ENCODE peak calls at places on chromosomes 5 and 9, in eight cellular contexts. B is C1 segment of cervical spinal cord; F is activated CD8-positive, alpha-beta memory T cell treated with anti-CD3 and anti-CD28 coated beads, Interleukin-2, amount 50 U/mL, for 48 hours; Y is GM20000; E is NCI-H748 treated with DMSO at 0.1 percent for 48 hours; P is EL; O is RWPE1; A is HFFc6. W is an unnamed sample.

GRCh38 chr5:72063219-72063819 is 44.0 kb upstream of the MAP1B start:
- DNase-seq in B (no peak), F (no peak), Y (peak), E (no peak), P (peak), O (peak), A (no peak), W (peak)

GRCh38 chr5:172646716-172647285 is 5.7 kb downstream of the NEURL1B start:
- DNase-seq in B (no peak), F (no peak), Y (no peak), E (no peak), P (no peak), O (no peak), A (no peak), W (peak)

GRCh38 chr5:4901305-4901751 is 238.8 kb upstream of the ADAMTS16 start:
- DNase-seq in B (no peak), F (no peak), Y (no peak), E (no peak), P (no peak), O (no peak), A (no peak), W (no peak)

GRCh38 chr9:108049026-108049591 is 559.5 kb upstream of the KLF4 start:
- DNase-seq in B (no peak), F (no peak), Y (no peak), E (no peak), P (peak), O (peak), A (peak), W (no peak)

GRCh38 chr5:54171645-54172384 is 138.6 kb downstream of the ARL15 start:
- DNase-seq in B (no peak), F (no peak), Y (peak), E (no peak), P (peak), O (no peak), A (no peak), W (no peak)

GRCh38 chr5:143720689-143721088 is 91.3 kb upstream of the HMHB1 start:
- DNase-seq in B (no peak), F (no peak), Y (no peak), E (no peak), P (no peak), O (no peak), A (no peak), W (no peak)

GRCh38 chr9:127199001-127199791 is 65.4 kb upstream of the GARNL3 start:
- DNase-seq in B (peak), F (peak), Y (peak), E (peak), P (peak), O (peak), A (peak), W (peak)

GRCh38 chr9:88090151-88090581 is 48.1 kb downstream of the SPATA31C2 start:
- DNase-seq in B (no peak), F (no peak), Y (no peak), E (no peak), P (no peak), O (no peak), A (no peak), W (no peak)

GRCh38 chr9:120360046-120360445 is 219.9 kb downstream of the CDK5RAP2 start:
- DNase-seq in B (no peak), F (no peak), Y (no peak), E (no peak), P (peak), O (no peak), A (no peak), W (no peak)

GRCh38 chr9:122252796-122253195 is 11.8 kb downstream of the RBM18 start:
- DNase-seq in B (no peak), F (no peak), Y (no peak), E (no peak), P (no peak), O (no peak), A (no peak), W (no peak)

GRCh38 chr5:13325765-13326164 is 618.7 kb downstream of the DNAH5 start:
- DNase-seq in B (no peak), F (no peak), Y (no peak), E (no peak), P (peak), O (peak), A (no peak), W (no peak)